ENCODE peak calls at places on chromosomes 11 and 22, in seven cellular contexts. O is AG08396; G is activated CD8-positive, alpha-beta memory T cell treated with anti-CD3 and anti-CD28 coated beads for 1 hour; H is activated T-cell treated with anti-CD3 and anti-CD28 coated beads, Interleukin-2, amount 50 U/mL, for 72 hours; U is RKO; P is stimulated activated CD4-positive, alpha-beta T cell treated with anti-CD3 and anti-CD28 coated beads, Interleukin-12 subunit alpha, Interleukin-12 subunit beta, amount 100 ng/mL, for 24 hours; B is H54. W is an unnamed sample.

GRCh38 chr11:23112987-23113886 is 253.0 kb upstream of the CCDC179 start:
- DNase-seq in O (peak; percentile 39), G (no peak), H (peak; percentile 1), U (peak; percentile 40), P (no peak), B (no peak), W (peak; percentile 40)

GRCh38 chr11:9121397-9121796 is 30.0 kb upstream of the SCUBE2 start:
- DNase-seq in O (no peak), G (no peak), H (no peak), U (no peak), P (no peak), B (no peak), W (no peak)

GRCh38 chr11:122342089-122342749 is 226.2 kb upstream of the BLID start:
- DNase-seq in O (no peak), G (no peak), H (no peak), U (peak; percentile 40), P (no peak), B (no peak), W (no peak)

GRCh38 chr11:105838668-105839403 is 183.2 kb downstream of the MSANTD4 start:
- DNase-seq in O (peak; percentile 8), G (no peak), H (no peak), U (peak; percentile 69), P (no peak), B (peak; percentile 1), W (peak; percentile 60)

GRCh38 chr22:38070250-38070921 is 13.2 kb downstream of the PICK1 start:
- DNase-seq in O (no peak), G (no peak), H (no peak), U (no peak), P (no peak), B (no peak), W (no peak)

GRCh38 chr11:70111269-70112016 is 33.3 kb downstream of the ANO1 start:
- DNase-seq in O (peak; percentile 55), G (no peak), H (no peak), U (peak; percentile 38), P (no peak), B (peak; percentile 82), W (peak; percentile 9)

GRCh38 chr11:109586789-109587188 is 164.8 kb downstream of the C11orf87 start:
- DNase-seq in O (no peak), G (no peak), H (no peak), U (no peak), P (no peak), B (no peak), W (no peak)

GRCh38 chr11:106152824-106153223 is 75.4 kb downstream of the AASDHPPT start:
- DNase-seq in O (peak; percentile 4), G (no peak), H (no peak), U (no peak), P (no peak), B (no peak), W (no peak)

GRCh38 chr22:19507534-19507861 is 16.7 kb downstream of the CLDN5 start:
- DNase-seq in O (no peak), G (no peak), H (no peak), U (no peak), P (no peak), B (no peak), W (no peak)

GRCh38 chr11:67632982-67633755 is 3.4 kb upstream of the NUDT8 start:
- DNase-seq in O (no peak), G (no peak), H (no peak), U (no peak), P (no peak), B (no peak), W (no peak)

GRCh38 chr11:13045734-13046133 is 36.6 kb downstream of the RASSF10 start:
- DNase-seq in O (no peak), G (no peak), H (no peak), U (no peak), P (no peak), B (no peak), W (no peak)

GRCh38 chr11:110432713-110433392 is 3.1 kb downstream of the FDX1 start:
- DNase-seq in O (no peak), G (no peak), H (no peak), U (peak; percentile 22), P (no peak), B (no peak), W (no peak)

GRCh38 chr11:86818466-86819282 is 18.3 kb downstream of the PRSS23 start:
- DNase-seq in O (peak; percentile 60), G (no peak), H (no peak), U (peak; percentile 88), P (no peak), B (no peak), W (peak; percentile 77)

GRCh38 chr11:22785251-22785650 is 44.4 kb downstream of the SVIP start:
- DNase-seq in O (no peak), G (no peak), H (no peak), U (peak; percentile 52), P (no peak), B (no peak), W (no peak)

GRCh38 chr11:28072321-28072720 is 35.6 kb downstream of the KIF18A start:
- DNase-seq in O (no peak), G (no peak), H (no peak), U (no peak), P (no peak), B (no peak), W (no peak)

GRCh38 chr11:124864176-124864891 is 898 bp upstream of the ROBO3 start:
- DNase-seq in O (no peak), G (no peak), H (no peak), U (no peak), P (no peak), B (no peak), W (no peak)

GRCh38 chr11:46356911-46357482 is 9.7 kb downstream of the DGKZ start:
- DNase-seq in O (no peak), G (no peak), H (no peak), U (no peak), P (no peak), B (no peak), W (no peak)

W was measured in ACHN.